ENCODE peak calls at places on chromosomes 11 and 22, in eight cellular contexts. One of them, this sample, is unnamed.

GRCh38 chr11:35238882-35239281 is 99.9 kb downstream of the CD44 start:
- DNase-seq in cardiac muscle cell: no peak
- DNase-seq in adrenal gland: no peak
- DNase-seq in spleen: no peak
- DNase-seq in tibial artery: no peak
- DNase-seq in PC-3: no peak
- DNase-seq in neural progenitor cell: no peak
- DNase-seq in heart right ventricle: no peak
- DNase-seq in this sample: no peak

GRCh38 chr11:116112031-116112935 is 608.1 kb upstream of the CADM1 start:
- DNase-seq in PC-3: no peak
- DNase-seq in spleen: no peak
- DNase-seq in tibial artery: no peak
- DNase-seq in heart right ventricle: no peak
- DNase-seq in adrenal gland: peak
- DNase-seq in cardiac muscle cell: no peak
- DNase-seq in neural progenitor cell: no peak
- DNase-seq in this sample: no peak

GRCh38 chr11:92846542-92847125 is 122.8 kb upstream of the MTNR1B start:
- DNase-seq in heart right ventricle: no peak
- DNase-seq in neural progenitor cell: no peak
- DNase-seq in cardiac muscle cell: no peak
- DNase-seq in PC-3: no peak
- DNase-seq in adrenal gland: no peak
- DNase-seq in tibial artery: no peak
- DNase-seq in spleen: no peak
- DNase-seq in this sample: no peak

GRCh38 chr11:111944139-111944538 is 7.0 kb downstream of the DIXDC1 start:
- DNase-seq in tibial artery: no peak
- DNase-seq in neural progenitor cell: no peak
- DNase-seq in cardiac muscle cell: peak
- DNase-seq in adrenal gland: no peak
- DNase-seq in spleen: no peak
- DNase-seq in PC-3: peak
- DNase-seq in heart right ventricle: no peak
- DNase-seq in this sample: no peak

GRCh38 chr11:132858203-132858602 is 674.1 kb downstream of the OPCML start:
- DNase-seq in adrenal gland: no peak
- DNase-seq in tibial artery: no peak
- DNase-seq in PC-3: no peak
- DNase-seq in neural progenitor cell: peak
- DNase-seq in spleen: no peak
- DNase-seq in cardiac muscle cell: peak
- DNase-seq in heart right ventricle: no peak
- DNase-seq in this sample: no peak

GRCh38 chr22:28395920-28396447 is 283.7 kb downstream of the TTC28 start:
- DNase-seq in tibial artery: no peak
- DNase-seq in cardiac muscle cell: peak
- DNase-seq in adrenal gland: no peak
- DNase-seq in spleen: no peak
- DNase-seq in PC-3: peak
- DNase-seq in heart right ventricle: no peak
- DNase-seq in neural progenitor cell: no peak
- DNase-seq in this sample: no peak

GRCh38 chr11:38593649-38594048 is 1995.6 kb upstream of the RAG2 start:
- DNase-seq in neural progenitor cell: no peak
- DNase-seq in adrenal gland: no peak
- DNase-seq in cardiac muscle cell: no peak
- DNase-seq in tibial artery: no peak
- DNase-seq in PC-3: peak
- DNase-seq in spleen: no peak
- DNase-seq in heart right ventricle: no peak
- DNase-seq in this sample: no peak

GRCh38 chr11:89487016-89487415 is 4.2 kb downstream of the NOX4 start:
- DNase-seq in heart right ventricle: no peak
- DNase-seq in neural progenitor cell: no peak
- DNase-seq in tibial artery: no peak
- DNase-seq in cardiac muscle cell: no peak
- DNase-seq in spleen: no peak
- DNase-seq in PC-3: no peak
- DNase-seq in adrenal gland: no peak
- DNase-seq in this sample: no peak

GRCh38 chr11:78652866-78653265 is 78.2 kb upstream of the NARS2 start:
- DNase-seq in spleen: no peak
- DNase-seq in PC-3: no peak
- DNase-seq in neural progenitor cell: no peak
- DNase-seq in heart right ventricle: no peak
- DNase-seq in adrenal gland: peak
- DNase-seq in cardiac muscle cell: no peak
- DNase-seq in tibial artery: no peak
- DNase-seq in this sample: no peak

GRCh38 chr11:65574963-65575567 is 788 bp upstream of the EHBP1L1 start:
- DNase-seq in neural progenitor cell: no peak
- DNase-seq in heart right ventricle: no peak
- DNase-seq in tibial artery: no peak
- DNase-seq in spleen: peak
- DNase-seq in cardiac muscle cell: no peak
- DNase-seq in adrenal gland: peak
- DNase-seq in PC-3: peak
- DNase-seq in this sample: peak

GRCh38 chr22:50483106-50483505 is 1.8 kb downstream of the ADM2 start:
- DNase-seq in neural progenitor cell: no peak
- DNase-seq in tibial artery: no peak
- DNase-seq in spleen: no peak
- DNase-seq in cardiac muscle cell: no peak
- DNase-seq in heart right ventricle: no peak
- DNase-seq in adrenal gland: no peak
- DNase-seq in PC-3: no peak
- DNase-seq in this sample: no peak
- H3K4me3 ChIP-seq in neural progenitor cell: no peak
- H3K4me3 ChIP-seq in tibial artery: no peak
- H3K4me3 ChIP-seq in spleen: no peak
- H3K4me3 ChIP-seq in cardiac muscle cell: no peak
- H3K4me3 ChIP-seq in heart right ventricle: no peak
- H3K4me3 ChIP-seq in adrenal gland: no peak
- H3K4me3 ChIP-seq in PC-3: no peak
- H3K4me3 ChIP-seq in this sample: no peak

GRCh38 chr11:128398517-128399152 is 188.7 kb downstream of the ETS1 start:
- DNase-seq in adrenal gland: no peak
- DNase-seq in spleen: no peak
- DNase-seq in heart right ventricle: no peak
- DNase-seq in PC-3: no peak
- DNase-seq in tibial artery: no peak
- DNase-seq in cardiac muscle cell: no peak
- DNase-seq in neural progenitor cell: no peak
- DNase-seq in this sample: no peak

GRCh38 chr11:128400382-128401203 is 186.8 kb downstream of the ETS1 start:
- DNase-seq in PC-3: no peak
- DNase-seq in cardiac muscle cell: peak
- DNase-seq in neural progenitor cell: no peak
- DNase-seq in tibial artery: no peak
- DNase-seq in adrenal gland: no peak
- DNase-seq in spleen: no peak
- DNase-seq in heart right ventricle: no peak
- DNase-seq in this sample: no peak

GRCh38 chr11:128399722-128400121 is 187.6 kb downstream of the ETS1 start:
- DNase-seq in heart right ventricle: no peak
- DNase-seq in neural progenitor cell: no peak
- DNase-seq in adrenal gland: no peak
- DNase-seq in tibial artery: no peak
- DNase-seq in PC-3: no peak
- DNase-seq in spleen: no peak
- DNase-seq in cardiac muscle cell: no peak
- DNase-seq in this sample: no peak

GRCh38 chr11:128397362-128397761 is 190.0 kb downstream of the ETS1 start:
- DNase-seq in adrenal gland: no peak
- DNase-seq in tibial artery: no peak
- DNase-seq in cardiac muscle cell: no peak
- DNase-seq in PC-3: no peak
- DNase-seq in spleen: no peak
- DNase-seq in heart right ventricle: no peak
- DNase-seq in neural progenitor cell: no peak
- DNase-seq in this sample: no peak

GRCh38 chr11:128399186-128399585 is 188.2 kb downstream of the ETS1 start:
- DNase-seq in heart right ventricle: no peak
- DNase-seq in tibial artery: no peak
- DNase-seq in adrenal gland: no peak
- DNase-seq in cardiac muscle cell: no peak
- DNase-seq in PC-3: peak
- DNase-seq in neural progenitor cell: no peak
- DNase-seq in spleen: no peak
- DNase-seq in this sample: no peak
- H3K27ac ChIP-seq in heart right ventricle: no peak
- H3K27ac ChIP-seq in tibial artery: no peak
- H3K27ac ChIP-seq in adrenal gland: no peak
- H3K27ac ChIP-seq in cardiac muscle cell: no peak
- H3K27ac ChIP-seq in PC-3: no peak
- H3K27ac ChIP-seq in neural progenitor cell: no peak
- H3K27ac ChIP-seq in spleen: peak
- H3K27ac ChIP-seq in this sample: no peak

GRCh38 chr11:106466441-106467190 is 389.2 kb downstream of the AASDHPPT start:
- DNase-seq in heart right ventricle: no peak
- DNase-seq in adrenal gland: no peak
- DNase-seq in neural progenitor cell: peak
- DNase-seq in tibial artery: no peak
- DNase-seq in cardiac muscle cell: peak
- DNase-seq in spleen: no peak
- DNase-seq in PC-3: peak
- DNase-seq in this sample: peak
- H3K4me3 ChIP-seq in heart right ventricle: no peak
- H3K4me3 ChIP-seq in adrenal gland: no peak
- H3K4me3 ChIP-seq in neural progenitor cell: no peak
- H3K4me3 ChIP-seq in tibial artery: no peak
- H3K4me3 ChIP-seq in cardiac muscle cell: no peak
- H3K4me3 ChIP-seq in spleen: no peak
- H3K4me3 ChIP-seq in PC-3: no peak
- H3K4me3 ChIP-seq in this sample: no peak

GRCh38 chr22:36922097-36922608 is 8.7 kb downstream of the CSF2RB start:
- DNase-seq in neural progenitor cell: peak
- DNase-seq in cardiac muscle cell: peak
- DNase-seq in spleen: peak
- DNase-seq in adrenal gland: peak
- DNase-seq in heart right ventricle: no peak
- DNase-seq in PC-3: no peak
- DNase-seq in tibial artery: no peak
- DNase-seq in this sample: no peak

GRCh38 chr22:36921309-36922096 is 8.1 kb downstream of the CSF2RB start:
- DNase-seq in adrenal gland: peak
- DNase-seq in PC-3: no peak
- DNase-seq in cardiac muscle cell: no peak
- DNase-seq in heart right ventricle: peak
- DNase-seq in tibial artery: peak
- DNase-seq in neural progenitor cell: no peak
- DNase-seq in spleen: peak
- DNase-seq in this sample: no peak

GRCh38 chr22:36922752-36923457 is 9.5 kb downstream of the CSF2RB start:
- DNase-seq in PC-3: no peak
- DNase-seq in cardiac muscle cell: no peak
- DNase-seq in heart right ventricle: no peak
- DNase-seq in spleen: no peak
- DNase-seq in neural progenitor cell: no peak
- DNase-seq in tibial artery: no peak
- DNase-seq in adrenal gland: peak
- DNase-seq in this sample: no peak

GRCh38 chr22:36916034-36916433 is 2.6 kb downstream of the CSF2RB start:
- DNase-seq in heart right ventricle: no peak
- DNase-seq in PC-3: no peak
- DNase-seq in neural progenitor cell: no peak
- DNase-seq in spleen: no peak
- DNase-seq in adrenal gland: no peak
- DNase-seq in cardiac muscle cell: no peak
- DNase-seq in tibial artery: no peak
- DNase-seq in this sample: no peak

DNA sequence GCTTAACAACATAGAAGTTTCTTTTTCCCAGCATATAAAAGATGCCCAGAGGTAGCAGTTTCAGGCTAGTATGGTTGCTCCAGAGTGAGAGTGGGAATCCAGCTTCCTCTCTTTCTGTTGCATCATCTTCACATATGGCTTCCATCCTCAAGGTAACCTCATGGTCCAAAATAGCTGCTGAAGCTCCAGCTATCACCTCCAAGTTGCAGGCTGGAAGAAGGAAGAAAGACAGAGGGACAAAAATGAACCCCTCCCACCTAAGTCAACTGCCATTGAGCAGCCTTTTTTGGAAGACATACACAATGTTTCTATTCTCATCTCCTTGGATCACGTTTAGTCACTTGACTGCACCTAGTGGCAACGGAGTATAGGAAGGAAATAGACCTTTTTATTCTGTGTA is 5.3 kb downstream of the CSF2RB start:
- DNase-seq in tibial artery: no peak
- DNase-seq in neural progenitor cell: no peak
- DNase-seq in PC-3: no peak
- DNase-seq in heart right ventricle: no peak
- DNase-seq in adrenal gland: no peak
- DNase-seq in spleen: no peak
- DNase-seq in cardiac muscle cell: no peak
- DNase-seq in this sample: no peak
- H3K27ac ChIP-seq in tibial artery: no peak
- H3K27ac ChIP-seq in neural progenitor cell: no peak
- H3K27ac ChIP-seq in PC-3: no peak
- H3K27ac ChIP-seq in heart right ventricle: no peak
- H3K27ac ChIP-seq in adrenal gland: no peak
- H3K27ac ChIP-seq in spleen: peak
- H3K27ac ChIP-seq in cardiac muscle cell: no peak
- H3K27ac ChIP-seq in this sample: no peak

DNA sequence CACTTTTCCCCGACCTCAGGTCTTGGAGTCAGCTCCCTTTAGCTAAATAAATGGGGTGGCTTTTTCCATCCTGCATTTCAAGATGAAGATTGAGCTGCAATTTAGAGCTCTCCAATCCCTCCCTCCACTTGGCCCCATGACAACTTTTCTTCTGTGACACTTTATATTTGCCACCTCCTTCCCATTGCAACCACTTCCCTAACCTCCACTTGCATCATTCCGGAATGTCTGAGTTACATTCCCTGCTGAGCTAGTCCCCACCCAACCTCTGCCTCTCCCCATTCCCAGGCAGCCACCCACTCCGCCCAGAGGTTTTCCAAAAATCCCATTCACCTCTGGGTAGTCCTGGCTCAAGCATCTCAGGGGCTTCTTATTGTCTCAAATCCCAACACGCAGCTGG is 24.7 kb downstream of the PC start:
- DNase-seq in adrenal gland: no peak
- DNase-seq in heart right ventricle: no peak
- DNase-seq in cardiac muscle cell: peak
- DNase-seq in neural progenitor cell: no peak
- DNase-seq in tibial artery: no peak
- DNase-seq in spleen: no peak
- DNase-seq in PC-3: no peak
- DNase-seq in this sample: no peak
- H3K4me3 ChIP-seq in adrenal gland: no peak
- H3K4me3 ChIP-seq in heart right ventricle: no peak
- H3K4me3 ChIP-seq in cardiac muscle cell: no peak
- H3K4me3 ChIP-seq in neural progenitor cell: no peak
- H3K4me3 ChIP-seq in tibial artery: no peak
- H3K4me3 ChIP-seq in spleen: no peak
- H3K4me3 ChIP-seq in PC-3: no peak
- H3K4me3 ChIP-seq in this sample: no peak